ENCODE peak calls at places on chromosomes 4 and X, in seven cellular contexts. X is stimulated activated CD8-positive, alpha-beta memory T cell treated with anti-CD3 and anti-CD28 coated beads, Interleukin-15, amount 100 ng/mL, for 24 hours; E is HT1080; U is activated T-helper 1 cell treated with anti-CD3 and anti-CD28 coated beads, Interleukin-12 subunit alpha, Interleukin-12 subunit beta, Interleukin-2, Interleukin-4 antibody, amounts not matched to agents 30 ng/mL and 10 ng/mL and 1 ng/mL, durations not matched to agents 14 hours and 24 hours and 36 hours; N is heart right ventricle; D is frontal cortex; L is activated T-cell treated with anti-CD3 and anti-CD28 coated beads for 1 hour. Y is an unnamed sample.

GRCh38 chr4:66108898-66109297 is 438.6 kb upstream of the EPHA5 start:
- DNase-seq in D (no peak), N (no peak), E (no peak), X (no peak), L (no peak), U (no peak), Y (no peak)

GRCh38 chr4:3851881-3852280 is 85.7 kb downstream of the ADRA2C start:
- DNase-seq in E (no peak), U (no peak), L (no peak), N (no peak), D (no peak), X (no peak), Y (no peak)

GRCh38 chrX:36957425-36958328 is 50.5 kb upstream of the FAM47C start:
- DNase-seq in D (no peak), X (no peak), N (no peak), E (no peak), U (no peak), L (no peak), Y (no peak)

GRCh38 chr4:15778191-15778741 is at the start of gene CD38:
- DNase-seq in E (no peak), N (peak; percentile 60), D (peak; percentile 12), X (no peak), L (no peak), U (peak; percentile 64), Y (no peak)

GRCh38 chrX:49862093-49862492 is 17.2 kb upstream of the USP27X start:
- DNase-seq in X (no peak), U (no peak), D (no peak), E (no peak), L (no peak), N (no peak), Y (no peak)

GRCh38 chr4:83276299-83277040 is 8.1 kb downstream of the COQ2 start:
- DNase-seq in X (no peak), E (no peak), N (no peak), U (no peak), L (no peak), D (no peak), Y (no peak)

GRCh38 chr4:139556735-139557505 is 901 bp upstream of the SETD7 start:
- DNase-seq in U (peak; percentile 45), N (peak; percentile 51), X (peak; percentile 12), D (peak; percentile 49), E (peak; percentile 45), L (peak; percentile 39), Y (peak; percentile 41)

GRCh38 chr4:102599887-102600286 is 98.7 kb downstream of the NFKB1 start:
- DNase-seq in X (no peak), E (no peak), N (no peak), U (no peak), L (no peak), D (no peak), Y (no peak)

GRCh38 chr4:120842046-120842445 is 80.5 kb downstream of the PRDM5 start:
- DNase-seq in N (no peak), D (no peak), U (no peak), L (no peak), X (no peak), E (no peak), Y (no peak)

GRCh38 chr4:120844528-120844921 is 78.0 kb downstream of the PRDM5 start:
- DNase-seq in E (no peak), N (no peak), X (no peak), L (no peak), D (no peak), U (no peak), Y (no peak)